ENCODE peak calls at places on chromosome 11, in four cellular contexts. A is BE2C; W is CD8-positive, alpha-beta memory T cell; K is IMR-90. N is an unnamed sample.

GRCh38 chr11:34250732-34251639 is 106.8 kb downstream of the ABTB2 start:
- DNase-seq in A (peak; percentile 58), K (peak; percentile 7), W (peak; percentile 72), N (peak; percentile 84)

GRCh38 chr11:115645631-115646271 is 141.5 kb upstream of the CADM1 start:
- DNase-seq in W (no peak), A (peak; percentile 96), K (no peak), N (no peak)

GRCh38 chr11:802693-803466 is 2.2 kb downstream of the PIDD1 start:
- DNase-seq in W (no peak), K (no peak), A (no peak), N (no peak)

GRCh38 chr11:121767433-121767832 is 314.7 kb upstream of the SORL1-AS1 start:
- DNase-seq in W (no peak), A (no peak), K (peak; percentile 50), N (no peak)

GRCh38 chr11:12749442-12749841 is 75.2 kb downstream of the TEAD1 start:
- DNase-seq in K (no peak), A (no peak), W (no peak), N (no peak)

GRCh38 chr11:1119282-1120146 is 38.2 kb upstream of the MUC5AC start:
- DNase-seq in W (no peak), A (no peak), K (no peak), N (no peak)

GRCh38 chr11:73921180-73921579 is 29.6 kb upstream of the DNAJB13 start:
- DNase-seq in A (no peak), K (no peak), W (no peak), N (no peak)

GRCh38 chr11:82720267-82720666 is 13.4 kb downstream of the FAM181B start:
- DNase-seq in K (no peak), W (no peak), A (no peak), N (no peak)

GRCh38 chr11:72242141-72242540 is 1.8 kb downstream of the PHOX2A start:
- DNase-seq in K (no peak), A (peak; percentile 13), W (no peak), N (no peak)

GRCh38 chr11:3959918-3960295 is 104.4 kb downstream of the STIM1 start:
- DNase-seq in K (peak; percentile 25), A (no peak), W (no peak), N (no peak)

GRCh38 chr11:103906291-103906850 is 130.1 kb upstream of the DDI1 start:
- DNase-seq in W (no peak), A (no peak), K (no peak), N (no peak)

GRCh38 chr11:120547871-120548681 is 36.5 kb downstream of the GRIK4 start:
- DNase-seq in W (no peak), K (peak; percentile 98), A (peak; percentile 97), N (peak; percentile 96)

GRCh38 chr11:3849297-3849874 is 6.1 kb upstream of the STIM1 start:
- DNase-seq in W (peak; percentile 50), K (peak; percentile 41), A (peak; percentile 17), N (no peak)

GRCh38 chr11:88102595-88102929 is 72.7 kb downstream of the RAB38 start:
- DNase-seq in K (no peak), A (no peak), W (no peak), N (no peak)

GRCh38 chr11:64181506-64182411 is 4.2 kb upstream of the STIP1 start:
- DNase-seq in A (peak; percentile 87), W (no peak), K (peak; percentile 93), N (peak; percentile 94)

GRCh38 chr11:73950869-73951710 is at the start of gene DNAJB13:
- DNase-seq in K (peak; percentile 60), W (no peak), A (peak; percentile 67), N (peak; percentile 25)

GRCh38 chr11:94537051-94537600 is 6.6 kb upstream of the FUT4 start:
- DNase-seq in K (peak; percentile 77), A (no peak), W (no peak), N (peak; percentile 80)

GRCh38 chr11:64276653-64277431 is 7.6 kb downstream of the BAD start:
- DNase-seq in W (no peak), A (no peak), K (no peak), N (peak; percentile 95)

GRCh38 chr11:8221917-8222316 is 41.8 kb downstream of the LMO1 start:
- DNase-seq in W (no peak), A (no peak), K (no peak), N (no peak)

GRCh38 chr11:125978171-125978570 is 32.3 kb downstream of the VSIG10L2 start:
- DNase-seq in A (no peak), W (no peak), K (no peak), N (no peak)

GRCh38 chr11:70297341-70297740 is 26.9 kb downstream of the PPFIA1 start:
- DNase-seq in A (no peak), K (peak; percentile 40), W (no peak), N (no peak)

GRCh38 chr11:12130180-12130980 is 20.0 kb downstream of the MICAL2 start:
- DNase-seq in W (no peak), K (no peak), A (no peak), N (no peak)

GRCh38 chr11:61793084-61793828 is 545 bp downstream of the FEN1 start:
- DNase-seq in K (no peak), W (no peak), A (no peak), N (no peak)

GRCh38 chr11:75072582-75072981 is 24.1 kb downstream of the OR2AT4 start:
- DNase-seq in W (no peak), A (no peak), K (no peak), N (no peak)

GRCh38 chr11:74015919-74016684 is 7.2 kb upstream of the UCP3 start:
- DNase-seq in W (no peak), A (no peak), K (no peak), N (no peak)

GRCh38 chr11:123055132-123055924 is 6.6 kb downstream of the HSPA8 start:
- DNase-seq in A (no peak), W (no peak), K (no peak), N (no peak)

GRCh38 chr11:111913997-111914396 is 1.5 kb downstream of the HSPB2 start:
- DNase-seq in A (no peak), K (peak; percentile 76), W (no peak), N (peak; percentile 53)

GRCh38 chr11:118055966-118056365 is 20.9 kb upstream of the TMPRSS4 start:
- DNase-seq in K (no peak), W (no peak), A (no peak), N (no peak)

GRCh38 chr11:98029832-98030231 is 990.9 kb upstream of the CNTN5 start:
- DNase-seq in K (no peak), A (no peak), W (no peak), N (no peak)

GRCh38 chr11:106668147-106668546 is 350.1 kb downstream of the GUCY1A2 start:
- DNase-seq in K (peak; percentile 71), W (no peak), A (no peak), N (no peak)

GRCh38 chr11:116790167-116791001 is 1.3 kb downstream of the APOA5 start:
- DNase-seq in W (no peak), K (no peak), A (no peak), N (no peak)

GRCh38 chr11:117159892-117160291 is 15.8 kb downstream of the PAFAH1B2 start:
- DNase-seq in A (no peak), K (no peak), W (no peak), N (no peak)

GRCh38 chr11:27721505-27722116 is 21.4 kb upstream of the BDNF start:
- DNase-seq in W (no peak), A (no peak), K (no peak), N (no peak)

GRCh38 chr11:27722117-27722844 is 22.0 kb upstream of the BDNF start:
- DNase-seq in K (peak; percentile 68), A (peak; percentile 8), W (no peak), N (no peak)

GRCh38 chr11:27723685-27724084 is 23.4 kb upstream of the BDNF start:
- DNase-seq in A (no peak), K (peak; percentile 34), W (no peak), N (no peak)

GRCh38 chr11:27720277-27720830 is 20.1 kb upstream of the BDNF start:
- DNase-seq in K (peak; percentile 68), A (no peak), W (no peak), N (no peak)

GRCh38 chr11:27722945-27723344 is 22.7 kb upstream of the BDNF start:
- DNase-seq in K (no peak), A (no peak), W (no peak), N (no peak)
- H3K27me3 ChIP-seq in K (no peaks in the 10 kb centered on the region), A (peaks cover 39% of the 10 kb centered on the region), W (peaks cover 20% of the 10 kb centered on the region), N (peaks cover 16% of the 10 kb centered on the region)

GRCh38 chr11:46392421-46393230 is 1.1 kb upstream of the CHRM4 start:
- DNase-seq in W (peak; percentile 71), A (no peak), K (peak; percentile 72), N (peak; percentile 80)
- H3K4me3 ChIP-seq in W (peak overlapping the region; percentile 37), A (peak overlapping the region; percentile 28), K (peak overlapping the region; percentile 48), N (peak overlapping the region; percentile 36)

GRCh38 chr11:67435727-67436458 is 1.6 kb downstream of the PTPRCAP start:
- DNase-seq in W (no peak), K (no peak), A (no peak), N (no peak)
- H3K36me3 ChIP-seq in W (peaks cover 25% of the 10 kb centered on the region), K (peaks cover 59% of the 10 kb centered on the region), A (peaks cover 45% of the 10 kb centered on the region), N (peaks cover 40% of the 10 kb centered on the region)

GRCh38 chr11:2715716-2716350 is 16.0 kb upstream of the KCNQ1OT1 start:
- DNase-seq in K (no peak), A (no peak), W (no peak), N (no peak)

GRCh38 chr11:2714871-2715270 is 15.1 kb upstream of the KCNQ1OT1 start:
- DNase-seq in K (no peak), W (no peak), A (no peak), N (no peak)

GRCh38 chr11:2713069-2713468 is 13.3 kb upstream of the KCNQ1OT1 start:
- DNase-seq in W (no peak), K (no peak), A (no peak), N (no peak)

GRCh38 chr11:2713721-2714462 is 14.1 kb upstream of the KCNQ1OT1 start:
- DNase-seq in K (no peak), W (no peak), A (no peak), N (no peak)

DNA sequence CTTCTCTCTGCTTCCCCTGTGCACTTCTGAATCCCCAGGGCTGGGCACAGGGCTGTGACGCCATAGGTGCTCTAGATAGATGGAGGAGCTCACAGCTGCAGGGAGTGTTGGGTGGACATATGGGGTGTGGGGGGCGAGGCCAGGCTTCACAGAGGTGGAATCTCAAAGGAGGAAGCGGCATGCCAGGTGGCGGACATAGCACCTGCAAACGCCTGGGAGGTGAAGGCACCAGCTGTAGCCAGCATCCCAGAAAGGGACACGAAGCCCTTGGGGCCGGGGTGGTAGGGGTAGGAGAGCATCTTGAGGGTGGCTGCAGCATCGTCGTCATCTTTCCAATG is 14.6 kb upstream of the KCNQ1OT1 start:
- DNase-seq in K (no peak), W (no peak), A (no peak), N (no peak)
- H3K27me3 ChIP-seq in K (peaks cover 59% of the 10 kb centered on the region), W (no peaks in the 10 kb centered on the region), A (no peaks in the 10 kb centered on the region), N (no peaks in the 10 kb centered on the region)